ENCODE peak calls at places on chromosomes 6 and 20, in eight cellular contexts. U, R, C, D, F, I, O and K are unnamed samples. For H3K4me1, the result is how much of the 10 kb centered on the place peaks cover.

GRCh38 chr6:100220543-100220942 is 226.5 kb upstream of the MCHR2 start:
- DNase-seq in C (no peak), D (no peak), R (no peak), U (no peak), O (no peak), I (no peak), F (no peak), K (no peak)

GRCh38 chr6:32113386-32114352 is 4.5 kb upstream of the TNXB start:
- DNase-seq in C (no peak), R (peak), F (peak), O (peak), I (peak), U (peak), D (peak), K (no peak)

GRCh38 chr20:51286758-51287157 is 255.8 kb downstream of the NFATC2 start:
- DNase-seq in R (no peak), O (no peak), U (no peak), I (no peak), F (no peak), D (no peak), C (no peak), K (no peak)

GRCh38 chr6:31270788-31271640 is 878 bp downstream of the HLA-C start:
- DNase-seq in I (peak), U (peak), C (no peak), O (peak), D (peak), R (peak), F (peak), K (peak)

GRCh38 chr6:30013296-30013922 is 47.7 kb upstream of the POLR1H start:
- DNase-seq in R (no peak), F (no peak), U (no peak), I (no peak), C (no peak), O (no peak), D (peak), K (no peak)

GRCh38 chr6:148720371-148720770 is 26.5 kb upstream of the UST start:
- DNase-seq in C (no peak), D (no peak), O (no peak), F (no peak), R (peak), U (no peak), I (no peak), K (no peak)

GRCh38 chr6:167762259-167762962 is 64.3 kb upstream of the AFDN start:
- DNase-seq in R (peak), I (no peak), D (no peak), U (no peak), C (no peak), O (no peak), F (no peak), K (peak)

GRCh38 chr20:22824077-22824476 is 211.0 kb upstream of the SSTR4 start:
- DNase-seq in I (no peak), C (no peak), D (peak), U (no peak), F (no peak), O (no peak), R (no peak), K (no peak)

GRCh38 chr6:167037762-167038161 is 38.6 kb downstream of the CEP43 start:
- DNase-seq in C (no peak), F (no peak), I (no peak), U (no peak), O (no peak), R (no peak), D (no peak), K (no peak)

GRCh38 chr6:101705866-101706265 is 312.4 kb downstream of the GRIK2 start:
- DNase-seq in F (no peak), R (no peak), C (no peak), U (no peak), O (no peak), I (no peak), D (no peak), K (no peak)

GRCh38 chr6:44222486-44222986 is 859 bp upstream of the SLC29A1 start:
- DNase-seq in F (no peak), O (no peak), D (no peak), C (no peak), I (no peak), U (no peak), R (no peak), K (no peak)

GRCh38 chr6:6332240-6332639 is 11.8 kb upstream of the F13A1 start:
- DNase-seq in O (no peak), F (no peak), D (no peak), R (no peak), U (no peak), C (peak), I (no peak), K (no peak)

GRCh38 chr20:14234666-14235295 is 102.6 kb downstream of the FLRT3 start:
- DNase-seq in F (no peak), O (no peak), C (no peak), I (no peak), R (no peak), U (no peak), D (no peak), K (no peak)

GRCh38 chr6:71446084-71446869 is 157.7 kb downstream of the OGFRL1 start:
- DNase-seq in I (no peak), U (no peak), O (no peak), C (peak), R (no peak), D (no peak), F (no peak), K (no peak)

GRCh38 chr6:23446394-23447001 is 679.5 kb upstream of the NRSN1 start:
- DNase-seq in D (peak), R (peak), O (no peak), F (no peak), U (no peak), C (no peak), I (no peak), K (no peak)

GRCh38 chr6:14476793-14477531 is 359.4 kb downstream of the CD83 start:
- DNase-seq in F (peak), U (peak), R (peak), C (no peak), O (peak), D (peak), I (peak), K (peak)

GRCh38 chr6:15409301-15410125 is 163.6 kb downstream of the JARID2 start:
- DNase-seq in R (no peak), O (no peak), F (no peak), I (no peak), D (no peak), U (no peak), C (no peak), K (no peak)

GRCh38 chr20:51206032-51206662 is 183.2 kb upstream of the KCNG1 start:
- DNase-seq in U (no peak), F (no peak), O (no peak), C (no peak), R (no peak), I (no peak), D (no peak), K (no peak)

GRCh38 chr6:43834528-43835145 is 64.6 kb downstream of the VEGFA start:
- DNase-seq in C (no peak), D (no peak), R (no peak), O (no peak), I (no peak), U (no peak), F (no peak), K (no peak)

GRCh38 chr6:137043710-137044365 is 927 bp downstream of the IL20RA start:
- DNase-seq in O (peak), D (no peak), C (no peak), F (peak), U (peak), I (no peak), R (peak), K (peak)

GRCh38 chr6:158819977-158820632 is 937 bp upstream of the EZR start:
- DNase-seq in F (no peak), C (no peak), R (peak), I (no peak), U (no peak), O (no peak), D (no peak), K (no peak)

GRCh38 chr6:150490586-150490985 is 109.1 kb upstream of the PLEKHG1 start:
- DNase-seq in U (no peak), D (no peak), C (no peak), F (no peak), I (no peak), R (peak), O (no peak), K (no peak)

GRCh38 chr20:25285856-25286798 is 38.2 kb downstream of the PYGB start:
- DNase-seq in O (peak), F (peak), D (peak), C (no peak), U (peak), I (peak), R (no peak), K (no peak)

GRCh38 chr6:4879724-4880372 is 103.6 kb downstream of the CDYL start:
- DNase-seq in I (no peak), O (no peak), C (peak), F (no peak), R (peak), U (no peak), D (no peak), K (no peak)

GRCh38 chr20:17844549-17845298 is 123.9 kb downstream of the SNX5 start:
- DNase-seq in R (no peak), U (no peak), O (no peak), I (no peak), F (no peak), D (no peak), C (no peak), K (no peak)

GRCh38 chr6:156053626-156054025 is 598.0 kb upstream of the NOX3 start:
- DNase-seq in I (no peak), U (no peak), D (no peak), C (no peak), F (no peak), O (no peak), R (no peak), K (no peak)

GRCh38 chr6:110590821-110591351 is 114.5 kb upstream of the SLC22A16 start:
- DNase-seq in U (no peak), D (no peak), I (no peak), R (no peak), F (no peak), C (peak), O (no peak), K (no peak)

GRCh38 chr20:43375586-43375985 is 82.1 kb upstream of the SRSF6 start:
- DNase-seq in D (no peak), O (no peak), C (no peak), I (no peak), U (no peak), R (no peak), F (no peak), K (no peak)

GRCh38 chr20:3781153-3781910 is at the start of gene SPEF1:
- DNase-seq in D (peak), R (peak), U (peak), O (peak), C (peak), I (peak), F (peak), K (peak)

GRCh38 chr6:130337534-130337933 is 28.3 kb upstream of the TMEM200A start:
- DNase-seq in I (no peak), U (no peak), C (no peak), F (no peak), O (no peak), R (no peak), D (no peak), K (no peak)

GRCh38 chr6:98633886-98634285 is 200.5 kb upstream of the POU3F2 start:
- DNase-seq in C (no peak), U (no peak), D (no peak), F (no peak), O (no peak), I (no peak), R (no peak), K (no peak)

GRCh38 chr6:48113130-48113529 is 2.1 kb upstream of the PTCHD4 start:
- DNase-seq in F (no peak), C (no peak), I (no peak), U (no peak), D (no peak), O (no peak), R (no peak), K (no peak)

GRCh38 chr6:48111575-48111974 is 578 bp upstream of the PTCHD4 start:
- DNase-seq in D (no peak), I (no peak), C (no peak), R (no peak), F (no peak), U (no peak), O (no peak), K (no peak)

GRCh38 chr6:48110436-48111142 is 408 bp downstream of the PTCHD4 start:
- DNase-seq in O (no peak), R (no peak), F (no peak), D (no peak), I (no peak), C (no peak), U (no peak), K (no peak)

GRCh38 chr6:48109902-48110301 is 1.1 kb downstream of the PTCHD4 start:
- DNase-seq in F (no peak), D (no peak), R (no peak), I (no peak), U (no peak), C (no peak), O (no peak), K (peak)

DNA sequence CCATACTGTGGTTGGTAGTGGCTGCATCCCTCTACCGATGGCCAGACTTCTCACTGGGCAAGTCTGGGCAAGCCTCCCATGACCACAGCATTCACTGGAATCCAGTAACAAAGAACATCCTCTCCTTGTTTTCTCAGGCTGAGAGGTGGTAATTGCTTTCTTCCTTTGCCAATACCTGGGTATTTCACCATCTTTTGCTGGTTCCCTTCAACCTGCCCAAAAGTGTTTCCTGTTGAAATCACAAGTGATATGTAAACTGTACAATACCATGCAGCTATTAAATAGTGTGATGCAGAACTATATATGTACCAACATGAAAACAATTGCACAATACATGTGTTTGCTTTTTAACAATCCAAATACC is at the start of gene PTCHD4:
- DNase-seq in D (peak), R (no peak), C (no peak), O (no peak), I (no peak), U (no peak), F (no peak), K (peak)
- H3K4me3 ChIP-seq in D (peak), R (no peak), C (no peak), O (peak), I (no peak), U (no peak), F (no peak), K (peak)

DNA sequence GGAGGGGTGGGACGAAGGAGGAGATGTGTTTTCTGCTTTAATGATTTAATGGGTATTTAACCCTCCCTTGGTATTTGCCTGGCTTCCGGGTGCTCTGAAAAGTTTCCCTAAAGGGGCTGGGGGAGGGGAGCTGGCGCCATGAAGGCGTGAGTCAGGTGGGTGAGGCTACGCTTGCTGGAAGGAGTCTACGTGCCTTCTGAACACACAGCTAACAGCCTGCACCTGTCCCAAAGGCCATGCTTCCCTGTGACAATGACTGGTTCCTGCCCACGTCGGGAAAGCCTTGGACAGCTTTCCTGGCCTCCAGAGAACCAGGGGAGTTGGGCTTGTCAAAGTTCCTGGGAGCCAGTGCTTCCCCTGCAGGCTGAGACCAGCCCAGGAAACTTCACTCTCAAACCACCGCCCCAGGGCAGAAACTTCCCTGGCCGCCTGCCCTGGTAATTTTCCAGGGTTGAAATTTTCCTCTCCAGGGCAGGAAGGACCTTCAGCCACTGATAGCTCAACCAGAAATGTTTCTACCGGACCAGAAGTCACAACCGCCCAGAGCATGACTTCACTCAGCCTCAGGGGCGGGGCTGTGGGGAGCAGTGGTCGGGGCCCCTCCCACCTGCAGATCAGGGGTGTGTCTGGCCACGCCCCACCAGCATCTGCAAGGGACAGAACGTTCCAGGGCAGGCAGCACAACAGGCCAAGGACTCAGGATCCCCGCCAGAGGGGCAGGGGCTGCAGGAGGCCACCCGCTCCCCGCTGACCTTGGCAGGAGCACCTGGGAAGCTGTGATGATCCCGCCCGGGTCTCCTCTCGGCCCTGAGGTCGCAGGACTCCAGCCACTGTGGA is 18.6 kb upstream of the SLCO4A1 start:
- DNase-seq in I (peak), O (peak), R (peak), F (peak), C (peak), U (peak), D (peak), K (peak)
- H3K4me1 ChIP-seq in I (under half), O (under half), R (under half), F (half or more), C (under half), U (under half), D (under half), K (under half)

DNA sequence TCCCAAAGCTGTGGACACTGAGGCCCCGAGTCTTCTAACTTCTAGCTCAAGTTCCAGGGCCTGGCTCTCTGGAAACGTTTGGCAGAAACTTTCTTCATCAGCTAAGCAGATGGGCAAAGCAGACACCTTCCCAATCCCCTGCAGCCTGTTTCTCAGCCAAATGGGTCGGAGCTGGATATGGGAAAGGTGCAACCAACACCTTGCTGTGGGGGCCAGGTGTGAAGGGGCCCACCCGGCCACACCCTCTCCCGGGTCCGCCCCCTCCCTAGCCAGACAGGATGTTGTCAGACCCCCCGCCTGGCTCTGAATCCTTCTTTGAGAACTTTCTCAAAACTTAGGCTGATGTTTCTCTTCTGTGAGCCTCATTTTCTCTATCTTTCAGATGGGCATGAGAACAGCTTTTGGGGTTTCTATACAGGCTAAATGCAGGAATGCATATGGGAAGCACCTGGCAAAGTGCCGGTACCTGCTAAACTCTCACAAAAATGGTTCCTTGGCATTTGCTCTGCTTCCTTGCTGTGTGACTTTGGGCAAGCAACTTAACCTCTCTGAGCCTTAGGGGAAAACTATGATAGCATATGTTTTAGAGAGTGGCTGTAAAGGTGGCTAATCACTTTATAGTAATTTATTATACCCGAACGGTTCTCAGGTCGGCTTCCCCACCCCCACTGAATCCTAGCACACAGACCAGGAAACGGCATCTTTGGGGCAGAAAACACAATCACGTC is 1.8 kb downstream of the SNAI1 start:
- DNase-seq in I (no peak), R (no peak), D (no peak), O (no peak), F (no peak), U (no peak), C (no peak), K (no peak)
- H3K27ac ChIP-seq in I (peak), R (peak), D (no peak), O (no peak), F (peak), U (no peak), C (no peak), K (no peak)

GRCh38 chr20:58228103-58228483 is 360 bp downstream of the ANKRD60 start:
- DNase-seq in D (no peak), C (no peak), F (no peak), I (no peak), R (no peak), U (no peak), O (no peak), K (no peak)

GRCh38 chr20:58225490-58226200 is 2.8 kb downstream of the ANKRD60 start:
- DNase-seq in D (no peak), R (no peak), C (no peak), F (no peak), I (no peak), U (no peak), O (no peak), K (no peak)

GRCh38 chr20:58229198-58229802 is 847 bp upstream of the ANKRD60 start:
- DNase-seq in R (no peak), F (no peak), O (no peak), I (no peak), C (no peak), U (peak), D (no peak), K (no peak)

GRCh38 chr20:58227391-58228102 is 906 bp downstream of the ANKRD60 start:
- DNase-seq in U (no peak), D (no peak), O (no peak), R (no peak), I (no peak), F (no peak), C (no peak), K (no peak)

DNA sequence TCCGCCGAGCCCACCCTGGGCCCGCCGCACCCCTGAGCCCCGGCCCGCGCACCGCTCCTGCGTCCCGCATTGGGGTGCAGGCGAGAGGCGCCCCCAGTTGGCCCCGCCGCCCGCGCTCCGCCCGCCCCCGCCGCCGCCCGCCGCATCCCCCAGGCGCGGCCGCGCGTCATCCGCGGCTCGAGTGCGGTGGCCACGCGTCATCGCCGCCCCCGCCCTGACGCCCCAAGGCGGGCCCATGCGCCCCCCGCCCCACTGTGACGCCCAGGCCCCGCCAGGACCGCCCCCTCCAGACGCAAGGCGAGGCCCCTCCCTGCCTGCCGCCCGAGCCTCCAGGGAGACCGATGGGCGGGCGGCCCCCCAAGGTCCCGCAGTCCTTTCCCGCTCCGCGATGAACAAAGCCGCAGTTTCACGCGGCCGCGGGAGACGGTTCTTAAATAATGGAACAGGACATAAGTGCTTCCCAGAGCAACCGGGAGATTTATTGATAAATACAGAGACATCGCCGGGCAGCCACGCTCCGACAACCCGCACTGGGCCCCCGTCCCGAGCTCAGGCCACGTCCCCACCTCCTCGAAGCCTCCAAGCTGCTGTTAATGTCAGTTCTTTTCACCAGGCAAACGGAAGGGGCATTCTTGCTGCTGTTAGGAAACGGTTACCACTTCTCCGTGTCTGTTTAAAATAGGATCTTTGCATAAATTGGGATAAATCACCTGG is at the start of gene ANKRD60:
- DNase-seq in U (peak), C (no peak), O (peak), D (no peak), F (no peak), R (peak), I (no peak), K (no peak)
- H3K4me3 ChIP-seq in U (no peak), C (no peak), O (no peak), D (peak), F (peak), R (peak), I (no peak), K (peak)

GRCh38 chr20:62678553-62678952 is 30.1 kb upstream of the NTSR1 start:
- DNase-seq in U (no peak), O (no peak), D (no peak), I (no peak), F (no peak), R (no peak), C (no peak), K (no peak)
- H3K4me1 ChIP-seq in U (under half), O (under half), D (under half), I (under half), F (under half), R (under half), C (under half), K (under half)

GRCh38 chr6:113050010-113050893 is 703.1 kb downstream of the RFPL4B start:
- DNase-seq in R (no peak), F (no peak), I (no peak), D (no peak), C (no peak), O (no peak), U (no peak), K (no peak)
- H3K27ac ChIP-seq in R (no peak), F (no peak), I (no peak), D (no peak), C (no peak), O (no peak), U (no peak), K (no peak)